ENCODE peak calls at places on chromosomes 6 and 20, in seven cellular contexts. H is Right ventricle myocardium inferior; F is kidney tubule cell; L is GM13976; T is NCI-H460; E is activated CD4-positive, alpha-beta T cell treated with anti-CD3 and anti-CD28 coated beads, Interleukin-2, amount 10 ng/mL, durations not matched to agents 7 days and 5 days; Y is NCI-H526. X is an unnamed sample.

GRCh38 chr6:85421963-85422362 is 27.9 kb upstream of the NT5E start:
- DNase-seq in H (no peak), F (peak), L (no peak), T (no peak), E (no peak), Y (no peak), X (no peak)

GRCh38 chr6:21265264-21266044 is 328.1 kb upstream of the SOX4 start:
- DNase-seq in H (no peak), F (peak), L (no peak), T (no peak), E (no peak), Y (peak), X (no peak)

GRCh38 chr20:57008217-57008616 is 258.2 kb downstream of the BMP7 start:
- DNase-seq in H (no peak), F (peak), L (no peak), T (no peak), E (no peak), Y (no peak), X (no peak)

GRCh38 chr20:50788045-50788867 is 6.6 kb upstream of the BCAS4 start:
- DNase-seq in H (no peak), F (peak), L (no peak), T (peak), E (no peak), Y (peak), X (no peak)

GRCh38 chr6:117188627-117189201 is 76.6 kb upstream of the VGLL2 start:
- DNase-seq in H (no peak), F (peak), L (no peak), T (no peak), E (no peak), Y (no peak), X (no peak)

GRCh38 chr20:45157977-45158376 is 16.7 kb upstream of the PI3 start:
- DNase-seq in H (no peak), F (peak), L (no peak), T (no peak), E (no peak), Y (no peak), X (no peak)

GRCh38 chr6:106739387-106739786 is 110.0 kb downstream of the QRSL1 start:
- DNase-seq in H (no peak), F (peak), L (no peak), T (peak), E (no peak), Y (no peak), X (no peak)

GRCh38 chr6:133436652-133437051 is 195.5 kb downstream of the EYA4 start:
- DNase-seq in H (no peak), F (no peak), L (no peak), T (no peak), E (no peak), Y (no peak), X (no peak)

GRCh38 chr6:33985947-33986346 is 159.9 kb downstream of the GRM4 start:
- DNase-seq in H (no peak), F (no peak), L (no peak), T (no peak), E (no peak), Y (no peak), X (no peak)

GRCh38 chr6:156866181-156866862 is 89.1 kb downstream of the ARID1B start:
- DNase-seq in H (no peak), F (peak), L (no peak), T (no peak), E (no peak), Y (peak), X (no peak)

GRCh38 chr6:109230444-109230843 is 135.1 kb downstream of the CEP57L1 start:
- DNase-seq in H (peak), F (no peak), L (no peak), T (no peak), E (no peak), Y (no peak), X (no peak)

GRCh38 chr20:48051810-48052491 is 266.7 kb upstream of the SULF2 start:
- DNase-seq in H (no peak), F (peak), L (no peak), T (no peak), E (no peak), Y (no peak), X (no peak)